ENCODE peak calls at places on chromosomes 7 and 10, in ten cellular contexts. H is hypothalamus; D is left ventricle myocardium superior; O is ureter; F is activated CD4-positive, alpha-beta T cell treated with anti-CD3 and anti-CD28 coated beads, Interleukin-2, amount 50 U/mL, for 24 hours; Q is activated naive CD8-positive, alpha-beta T cell treated with anti-CD3 and anti-CD28 coated beads, Interleukin-2, amount 50 U/mL, for 24 hours; J is GM04504; X is A549; M is activated naive CD4-positive, alpha-beta T cell; E is psoas muscle. N is an unnamed sample.
A peak's percentile ranks its signal among the peaks of the same experiment; 100 is the strongest.

GRCh38 chr10:75868601-75869000 is 437.2 kb downstream of the LRMDA start:
- DNase-seq in H (no peak), D (no peak), O (no peak), F (no peak), Q (no peak), J (no peak), X (no peak), M (no peak), E (no peak), N (no peak)

GRCh38 chr7:78139335-78139734 is 340.8 kb downstream of the PHTF2 start:
- DNase-seq in H (no peak), D (no peak), O (no peak), F (no peak), Q (no peak), J (peak; percentile 85), X (no peak), M (no peak), E (no peak), N (no peak)

GRCh38 chr7:107394831-107395230 is 75.0 kb upstream of the GPR22 start:
- DNase-seq in H (no peak), D (no peak), O (no peak), F (no peak), Q (no peak), J (peak; percentile 19), X (no peak), M (no peak), E (no peak), N (no peak)

GRCh38 chr10:47023237-47024045 is 112.2 kb downstream of the PTPN20 start:
- DNase-seq in H (no peak), D (no peak), O (peak; percentile 38), F (no peak), Q (no peak), J (no peak), X (no peak), M (no peak), E (peak; percentile 40), N (no peak)

GRCh38 chr7:94348142-94348541 is 46.6 kb upstream of the COL1A2 start:
- DNase-seq in H (no peak), D (peak; percentile 31), O (no peak), F (no peak), Q (no peak), J (peak; percentile 94), X (no peak), M (no peak), E (peak; percentile 25), N (no peak)

GRCh38 chr7:27605689-27606269 is 56.9 kb downstream of the HIBADH start:
- DNase-seq in H (no peak), D (no peak), O (no peak), F (no peak), Q (no peak), J (no peak), X (peak; percentile 22), M (no peak), E (no peak), N (no peak)

GRCh38 chr10:72079356-72079755 is 9.0 kb downstream of the SPOCK2 start:
- DNase-seq in H (no peak), D (no peak), O (no peak), F (peak; percentile 38), Q (peak; percentile 74), J (no peak), X (no peak), M (no peak), E (no peak), N (no peak)

GRCh38 chr7:133827707-133828580 is 299.2 kb upstream of the LRGUK start:
- DNase-seq in H (no peak), D (no peak), O (no peak), F (no peak), Q (no peak), J (no peak), X (no peak), M (no peak), E (no peak), N (no peak)

GRCh38 chr10:14293516-14293915 is 37.2 kb downstream of the FRMD4A start:
- DNase-seq in H (no peak), D (no peak), O (no peak), F (no peak), Q (no peak), J (no peak), X (no peak), M (no peak), E (no peak), N (no peak)

GRCh38 chr7:80335473-80336232 is 176.2 kb downstream of the GNAT3 start:
- DNase-seq in H (no peak), D (no peak), O (no peak), F (no peak), Q (no peak), J (peak; percentile 35), X (no peak), M (no peak), E (no peak), N (no peak)

GRCh38 chr7:39942883-39943282 is 7.2 kb upstream of the CDK13 start:
- DNase-seq in H (no peak), D (no peak), O (no peak), F (no peak), Q (no peak), J (no peak), X (no peak), M (no peak), E (no peak), N (no peak)

GRCh38 chr7:28144266-28144665 is 36.3 kb downstream of the JAZF1 start:
- DNase-seq in H (no peak), D (no peak), O (no peak), F (no peak), Q (no peak), J (no peak), X (no peak), M (no peak), E (no peak), N (no peak)

GRCh38 chr10:4018054-4018511 is 233.1 kb upstream of the KLF6 start:
- DNase-seq in H (no peak), D (no peak), O (no peak), F (no peak), Q (no peak), J (no peak), X (no peak), M (no peak), E (no peak), N (no peak)

GRCh38 chr10:48496831-48497792 is 107.8 kb downstream of the ARHGAP22 start:
- DNase-seq in H (no peak), D (peak; percentile 49), O (peak; percentile 43), F (no peak), Q (no peak), J (peak; percentile 49), X (no peak), M (no peak), E (no peak), N (no peak)

GRCh38 chr10:7445474-7446135 is 34.8 kb upstream of the SFMBT2 start:
- DNase-seq in H (peak; percentile 7), D (no peak), O (no peak), F (no peak), Q (no peak), J (no peak), X (no peak), M (no peak), E (no peak), N (no peak)

GRCh38 chr7:151051108-151051507 is 2.8 kb downstream of the ASIC3 start:
- DNase-seq in H (no peak), D (peak; percentile 78), O (peak; percentile 64), F (peak; percentile 38), Q (peak; percentile 53), J (no peak), X (no peak), M (peak; percentile 25), E (peak; percentile 60), N (peak; percentile 22)

GRCh38 chr7:42278360-42278759 is 41.4 kb upstream of the GLI3 start:
- DNase-seq in H (no peak), D (no peak), O (no peak), F (no peak), Q (no peak), J (no peak), X (no peak), M (no peak), E (no peak), N (no peak)